ENCODE peak calls at places on chromosomes 2 and 18, in six cellular contexts. K is left ventricle myocardium inferior, Z is adrenal gland, F is Peyer's patch, L is body of pancreas, R is ovary. I is an unnamed sample. For H3K4me1 and H3K36me3, the result is how much of the 10 kb centered on the place peaks cover.

GRCh38 chr2:162300271-162300670 is 18.2 kb downstream of the IFIH1 start:
- DNase-seq in K (no peak), Z (no peak), F (no peak), L (no peak), R (no peak), I (no peak)

GRCh38 chr2:47561906-47562305 is 158.9 kb downstream of the MSH2 start:
- DNase-seq in K (no peak), Z (no peak), F (no peak), L (no peak), R (no peak), I (no peak)

GRCh38 chr18:76844742-76845477 is 22.6 kb downstream of the ZNF236 start:
- DNase-seq in K (no peak), Z (no peak), F (no peak), L (no peak), R (no peak), I (no peak)

GRCh38 chr2:25362564-25363145 is 20.9 kb upstream of the DNMT3A start:
- DNase-seq in K (no peak), Z (peak), F (peak), L (peak), R (no peak), I (no peak)

GRCh38 chr2:102826904-102827303 is 65.1 kb downstream of the TMEM182 start:
- DNase-seq in K (peak), Z (no peak), F (no peak), L (peak), R (no peak), I (peak)

GRCh38 chr2:174350018-174350417 is 15.3 kb downstream of the SP9 start:
- DNase-seq in K (no peak), Z (no peak), F (no peak), L (no peak), R (no peak), I (no peak)

GRCh38 chr2:73070651-73071451 is 661 bp downstream of the SFXN5 start:
- DNase-seq in K (peak), Z (peak), F (peak), L (peak), R (peak), I (peak)

GRCh38 chr18:10101293-10101701 is 187.5 kb downstream of the VAPA start:
- DNase-seq in K (no peak), Z (peak), F (no peak), L (peak), R (peak), I (no peak)

GRCh38 chr18:10840768-10841167 is 308.6 kb downstream of the PIEZO2 start:
- DNase-seq in K (no peak), Z (no peak), F (no peak), L (no peak), R (no peak), I (no peak)

GRCh38 chr2:101717041-101717817 is 19.7 kb downstream of the MAP4K4 start:
- DNase-seq in K (no peak), Z (no peak), F (peak), L (no peak), R (no peak), I (no peak)

GRCh38 chr18:832085-832681 is 20.1 kb upstream of the YES1 start:
- DNase-seq in K (peak), Z (peak), F (no peak), L (no peak), R (peak), I (peak)

GRCh38 chr2:47070155-47070919 is 84.8 kb downstream of the STPG4 start:
- DNase-seq in K (no peak), Z (no peak), F (no peak), L (no peak), R (peak), I (no peak)

GRCh38 chr18:12606592-12607315 is 51.2 kb downstream of the SPIRE1 start:
- DNase-seq in K (no peak), Z (no peak), F (no peak), L (no peak), R (no peak), I (no peak)

GRCh38 chr2:144996225-144996795 is 476.4 kb upstream of the ZEB2 start:
- DNase-seq in K (no peak), Z (no peak), F (no peak), L (no peak), R (no peak), I (no peak)

GRCh38 chr2:162069200-162069910 is 4.7 kb downstream of the DPP4 start:
- DNase-seq in K (no peak), Z (no peak), F (no peak), L (no peak), R (no peak), I (no peak)

GRCh38 chr2:229852565-229852964 is 69.2 kb downstream of the TRIP12 start:
- DNase-seq in K (no peak), Z (no peak), F (peak), L (peak), R (no peak), I (no peak)

GRCh38 chr18:74116628-74117554 is 30.7 kb downstream of the FBXO15 start:
- DNase-seq in K (no peak), Z (no peak), F (no peak), L (peak), R (no peak), I (no peak)

GRCh38 chr2:97951155-97951670 is 44.5 kb downstream of the TMEM131 start:
- DNase-seq in K (no peak), Z (no peak), F (no peak), L (no peak), R (no peak), I (no peak)

GRCh38 chr2:198362777-198363176 is 558.4 kb downstream of the PLCL1 start:
- DNase-seq in K (no peak), Z (no peak), F (no peak), L (no peak), R (no peak), I (no peak)

GRCh38 chr2:195486520-195486919 is 170.5 kb upstream of the SLC39A10 start:
- DNase-seq in K (no peak), Z (no peak), F (no peak), L (no peak), R (no peak), I (no peak)

GRCh38 chr18:79479114-79479760 is 83.5 kb downstream of the NFATC1 start:
- DNase-seq in K (no peak), Z (no peak), F (no peak), L (no peak), R (peak), I (no peak)

GRCh38 chr2:2041256-2041824 is 289.7 kb downstream of the MYT1L start:
- DNase-seq in K (no peak), Z (no peak), F (no peak), L (no peak), R (no peak), I (no peak)

GRCh38 chr2:20185176-20186022 is 39.5 kb downstream of the SDC1 start:
- DNase-seq in K (peak), Z (no peak), F (no peak), L (peak), R (no peak), I (no peak)

GRCh38 chr2:54809814-54810213 is 86.4 kb downstream of the EML6 start:
- DNase-seq in K (no peak), Z (no peak), F (no peak), L (no peak), R (no peak), I (no peak)

GRCh38 chr2:148990968-148991367 is 47.5 kb upstream of the LYPD6B start:
- DNase-seq in K (no peak), Z (no peak), F (no peak), L (no peak), R (no peak), I (peak)

GRCh38 chr2:197210450-197210849 is 100.1 kb downstream of the ANKRD44 start:
- DNase-seq in K (no peak), Z (no peak), F (no peak), L (no peak), R (no peak), I (no peak)

GRCh38 chr2:231680992-231681852 is 27.1 kb upstream of the PTMA start:
- DNase-seq in K (peak), Z (peak), F (peak), L (peak), R (peak), I (peak)

GRCh38 chr2:227180286-227180685 is 15.9 kb downstream of the COL4A3 start:
- DNase-seq in K (peak), Z (peak), F (no peak), L (no peak), R (peak), I (no peak)

GRCh38 chr2:75565523-75566449 is 5.0 kb upstream of the EVA1A start:
- DNase-seq in K (no peak), Z (no peak), F (no peak), L (no peak), R (no peak), I (no peak)

GRCh38 chr18:47334966-47335365 is 83.5 kb upstream of the SKOR2 start:
- DNase-seq in K (no peak), Z (no peak), F (no peak), L (no peak), R (no peak), I (no peak)

GRCh38 chr2:215269397-215270117 is 42.3 kb upstream of the ATIC start:
- DNase-seq in K (peak), Z (peak), F (peak), L (peak), R (peak), I (peak)

GRCh38 chr2:175476374-175476773 is 294.9 kb upstream of the ATP5MC3 start:
- DNase-seq in K (no peak), Z (no peak), F (no peak), L (no peak), R (no peak), I (no peak)

GRCh38 chr2:37085731-37086147 is 1.4 kb downstream of the GPATCH11 start:
- DNase-seq in K (no peak), Z (no peak), F (no peak), L (no peak), R (no peak), I (no peak)

GRCh38 chr2:228768818-228769217 is 502.3 kb downstream of the PID1 start:
- DNase-seq in K (no peak), Z (no peak), F (no peak), L (no peak), R (no peak), I (no peak)

GRCh38 chr2:239188536-239188935 is 212.3 kb downstream of the HDAC4 start:
- DNase-seq in K (peak), Z (peak), F (no peak), L (no peak), R (no peak), I (no peak)

GRCh38 chr2:133755515-133756311 is 187.4 kb upstream of the NCKAP5 start:
- DNase-seq in K (no peak), Z (no peak), F (no peak), L (no peak), R (no peak), I (no peak)
- H3K4me3 ChIP-seq in K (no peak), Z (no peak), F (no peak), L (no peak), R (no peak), I (no peak)

GRCh38 chr2:237296756-237297155 is 117.2 kb downstream of the COL6A3 start:
- DNase-seq in K (no peak), Z (no peak), F (no peak), L (no peak), R (no peak), I (no peak)
- H3K4me1 ChIP-seq in K (under half), Z (under half), F (under half), L (under half), R (under half), I (under half)

GRCh38 chr2:210020138-210020537 is 17.7 kb downstream of the RPE start:
- DNase-seq in K (no peak), Z (no peak), F (no peak), L (no peak), R (no peak), I (no peak)
- H3K36me3 ChIP-seq in K (half or more), Z (under half), F (half or more), L (under half), R (under half), I (half or more)

DNA sequence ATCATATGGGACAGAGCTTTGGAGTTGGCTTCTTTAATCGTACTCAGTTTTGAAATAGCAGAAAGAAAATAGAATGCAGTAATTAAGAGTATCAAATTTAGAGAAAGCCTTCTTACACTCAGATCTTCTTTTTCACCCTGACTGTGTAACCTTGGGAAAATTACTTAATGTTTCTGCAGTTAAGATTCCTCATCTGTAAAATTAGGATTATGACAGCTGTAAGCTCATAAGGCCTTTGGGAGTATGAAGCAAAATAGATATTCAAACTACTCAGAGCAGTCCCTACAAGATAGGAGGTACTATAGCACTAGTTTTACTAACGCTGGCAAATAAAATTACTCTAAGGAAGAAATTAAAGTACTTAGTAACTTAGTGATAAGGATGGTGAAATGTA is 5.6 kb downstream of the COL3A1 start:
- DNase-seq in K (no peak), Z (no peak), F (no peak), L (no peak), R (no peak), I (no peak)
- H3K4me3 ChIP-seq in K (peak), Z (no peak), F (no peak), L (no peak), R (peak), I (no peak)

GRCh38 chr2:158129037-158129436 is 27.4 kb downstream of the UPP2 start:
- DNase-seq in K (no peak), Z (no peak), F (no peak), L (no peak), R (no peak), I (no peak)

GRCh38 chr2:158130832-158131473 is 29.3 kb downstream of the UPP2 start:
- DNase-seq in K (no peak), Z (no peak), F (no peak), L (no peak), R (no peak), I (no peak)

GRCh38 chr2:158134055-158134454 is 32.4 kb downstream of the UPP2 start:
- DNase-seq in K (no peak), Z (no peak), F (no peak), L (no peak), R (no peak), I (no peak)

GRCh38 chr2:158131919-158132566 is 30.4 kb downstream of the UPP2 start:
- DNase-seq in K (no peak), Z (no peak), F (no peak), L (peak), R (no peak), I (no peak)

DNA sequence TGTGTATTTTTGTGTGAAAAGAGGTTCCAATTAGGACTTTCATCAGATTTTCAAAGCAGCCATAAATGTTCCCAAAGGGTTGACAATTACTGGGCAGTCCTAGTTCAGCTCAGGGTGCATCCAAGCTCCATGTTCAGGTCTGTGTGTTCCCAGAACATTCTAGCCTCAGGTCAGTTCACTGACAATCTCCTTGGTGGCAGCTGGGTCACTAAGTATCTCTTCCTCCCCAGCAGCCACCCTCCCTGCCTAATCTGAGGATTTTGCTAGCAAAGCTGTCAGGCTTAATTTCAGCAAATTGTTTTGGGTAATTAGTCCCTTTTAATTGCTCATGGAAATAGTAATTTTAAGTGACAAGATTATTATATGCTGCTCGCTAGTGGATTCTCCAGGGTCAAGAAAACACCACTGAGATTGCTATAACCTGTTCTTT is 29.8 kb downstream of the UPP2 start:
- DNase-seq in K (no peak), Z (no peak), F (no peak), L (no peak), R (no peak), I (no peak)
- H3K4me1 ChIP-seq in K (under half), Z (under half), F (under half), L (half or more), R (under half), I (under half)